ENCODE peak calls at places on chromosomes 3 and 15, in four cellular contexts. F is BJ; W is CD4-positive, CD25-positive, alpha-beta regulatory T cell; X is breast epithelium. U is an unnamed sample. For H3K36me3, the result is how much of the 10 kb centered on the place peaks cover.

GRCh38 chr15:88865498-88866099 is 29.7 kb downstream of the HAPLN3 start:
- DNase-seq in F (no peak), W (no peak), X (no peak), U (no peak)

GRCh38 chr3:156518726-156519125 is 36.2 kb downstream of the SSR3 start:
- DNase-seq in F (no peak), W (no peak), X (no peak), U (no peak)

GRCh38 chr3:37347941-37348340 is 173.6 kb upstream of the LRRFIP2 start:
- DNase-seq in F (no peak), W (no peak), X (no peak), U (no peak)

GRCh38 chr15:78157203-78157602 is 8.0 kb downstream of the IDH3A start:
- DNase-seq in F (no peak), W (no peak), X (no peak), U (no peak)

GRCh38 chr3:196793224-196793623 is 53.6 kb downstream of the PAK2 start:
- DNase-seq in F (peak), W (no peak), X (no peak), U (no peak)

GRCh38 chr3:79139395-79140060 is 628.3 kb downstream of the ROBO1 start:
- DNase-seq in F (no peak), W (no peak), X (no peak), U (no peak)

GRCh38 chr3:50630916-50631315 is 14.0 kb downstream of the MAPKAPK3 start:
- DNase-seq in F (no peak), W (no peak), X (no peak), U (no peak)

GRCh38 chr3:126982522-126983175 is at the start of gene PLXNA1:
- DNase-seq in F (no peak), W (peak), X (no peak), U (peak)

GRCh38 chr15:67087507-67088172 is 22.2 kb downstream of the SMAD3 start:
- DNase-seq in F (no peak), W (no peak), X (no peak), U (no peak)
- H3K36me3 ChIP-seq in F (under half), W (under half), X (under half), U (under half)

DNA sequence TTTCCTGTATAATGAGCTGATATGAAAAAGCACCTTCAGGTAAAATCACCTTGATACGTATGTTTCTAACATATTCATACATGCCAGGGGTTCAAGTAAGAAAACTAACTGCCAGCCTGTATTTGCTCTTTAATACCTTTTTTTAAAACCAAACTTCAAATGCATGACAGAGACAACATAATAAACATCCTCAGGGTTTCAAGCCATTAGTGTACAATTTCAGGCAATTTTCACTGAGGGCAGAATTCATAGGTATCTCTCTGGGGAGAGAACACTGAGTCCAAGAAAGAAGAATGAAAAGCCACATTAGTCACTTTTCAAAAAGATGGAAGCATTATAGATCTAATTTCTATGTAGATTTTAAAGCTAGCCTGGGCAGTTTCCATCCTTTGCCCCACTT is 26.9 kb downstream of the MINDY4B start:
- DNase-seq in F (no peak), W (no peak), X (no peak), U (no peak)
- H3K36me3 ChIP-seq in F (under half), W (under half), X (under half), U (under half)

GRCh38 chr3:167969554-167969953 is 126.2 kb downstream of the GOLIM4 start:
- DNase-seq in F (no peak), W (no peak), X (no peak), U (no peak)
- H3K36me3 ChIP-seq in F (under half), W (under half), X (under half), U (under half)

GRCh38 chr15:101277038-101277822 is at the start of gene SELENOS:
- DNase-seq in F (no peak), W (peak), X (peak), U (peak)
- H3K36me3 ChIP-seq in F (under half), W (under half), X (under half), U (under half)

GRCh38 chr15:74795961-74796625 is 14.2 kb downstream of the CSK start:
- DNase-seq in F (no peak), W (peak), X (no peak), U (no peak)
- H3K36me3 ChIP-seq in F (under half), W (under half), X (under half), U (under half)

GRCh38 chr3:144175644-144176425 is 204.2 kb downstream of the DIPK2A start:
- DNase-seq in F (no peak), W (no peak), X (no peak), U (no peak)

GRCh38 chr3:144182501-144182900 is 210.9 kb downstream of the DIPK2A start:
- DNase-seq in F (no peak), W (no peak), X (no peak), U (no peak)

GRCh38 chr3:144178607-144179006 is 207.0 kb downstream of the DIPK2A start:
- DNase-seq in F (no peak), W (no peak), X (no peak), U (no peak)

GRCh38 chr3:144185291-144185690 is 213.7 kb downstream of the DIPK2A start:
- DNase-seq in F (no peak), W (no peak), X (no peak), U (no peak)

GRCh38 chr3:144181062-144181461 is 209.4 kb downstream of the DIPK2A start:
- DNase-seq in F (no peak), W (no peak), X (no peak), U (no peak)
- H3K36me3 ChIP-seq in F (under half), W (under half), X (under half), U (under half)

DNA sequence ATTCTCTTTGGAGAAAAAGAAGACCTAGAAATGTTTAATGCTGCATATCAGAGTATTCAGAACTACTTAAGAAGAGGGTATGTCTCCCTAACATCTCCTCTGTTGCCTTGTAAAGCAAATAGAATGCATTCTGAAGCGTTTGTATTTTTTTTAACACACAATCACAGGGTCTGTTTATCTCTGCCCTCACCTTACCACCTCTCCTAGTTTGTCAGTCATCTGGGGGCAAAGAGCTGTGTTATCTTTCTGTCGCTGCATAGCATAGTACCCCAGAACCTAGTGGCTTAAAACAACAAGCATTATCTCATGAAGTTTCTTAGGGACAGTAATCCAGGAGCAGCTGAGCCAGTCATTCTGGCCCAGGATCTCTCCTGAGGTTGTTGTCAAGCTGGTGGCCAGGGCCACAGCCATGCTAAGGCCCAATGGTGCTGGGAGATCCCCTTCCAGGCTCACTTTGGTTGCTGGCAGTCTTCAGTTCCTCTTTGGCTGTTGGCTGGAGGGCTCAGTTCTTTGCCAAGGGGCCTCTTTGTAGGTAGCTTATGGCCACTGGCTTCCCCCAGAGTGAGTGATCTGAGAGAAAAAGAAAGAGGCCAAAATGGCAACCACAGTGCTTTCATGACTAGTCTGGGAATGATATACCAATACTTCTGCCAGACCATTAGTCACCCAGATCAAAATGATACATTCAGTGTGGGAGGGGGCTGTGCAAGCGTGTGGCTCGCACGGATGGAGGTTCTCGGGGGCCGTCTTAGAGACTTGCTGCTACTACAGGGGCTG is 17.8 kb downstream of the EDEM1 start:
- DNase-seq in F (no peak), W (no peak), X (no peak), U (no peak)
- H3K36me3 ChIP-seq in F (under half), W (half or more), X (under half), U (under half)

U was measured in ovary.